ENCODE peak calls at places on chromosomes 3 and 15, in eight cellular contexts. One of them, this sample, is unnamed.

GRCh38 chr3:149717391-149718056 is 34.8 kb downstream of the COMMD2 start:
- DNase-seq in NCI-H460: peak; percentile 69
- DNase-seq in PC-9: peak; percentile 61
- DNase-seq in heart left ventricle: peak; percentile 46
- DNase-seq in HT1080: peak; percentile 78
- DNase-seq in NCI-H1417: peak; percentile 80
- DNase-seq in foreskin fibroblast: peak; percentile 61
- DNase-seq in NCI-H2029: peak; percentile 65
- DNase-seq in this sample: peak; percentile 12

GRCh38 chr3:150138824-150139223 is 168.1 kb upstream of the PFN2 start:
- DNase-seq in PC-9: no peak
- DNase-seq in NCI-H2029: no peak
- DNase-seq in NCI-H460: no peak
- DNase-seq in HT1080: no peak
- DNase-seq in foreskin fibroblast: no peak
- DNase-seq in NCI-H1417: no peak
- DNase-seq in heart left ventricle: no peak
- DNase-seq in this sample: no peak

GRCh38 chr3:30475038-30475808 is 131.2 kb upstream of the TGFBR2 start:
- DNase-seq in NCI-H1417: no peak
- DNase-seq in NCI-H460: no peak
- DNase-seq in PC-9: no peak
- DNase-seq in heart left ventricle: no peak
- DNase-seq in HT1080: no peak
- DNase-seq in NCI-H2029: no peak
- DNase-seq in foreskin fibroblast: no peak
- DNase-seq in this sample: no peak

GRCh38 chr3:152742368-152743347 is 92.3 kb upstream of the P2RY1 start:
- DNase-seq in NCI-H2029: no peak
- DNase-seq in HT1080: peak; percentile 18
- DNase-seq in heart left ventricle: no peak
- DNase-seq in NCI-H1417: no peak
- DNase-seq in PC-9: no peak
- DNase-seq in foreskin fibroblast: no peak
- DNase-seq in NCI-H460: no peak
- DNase-seq in this sample: no peak

GRCh38 chr3:182979103-182979697 is 1.1 kb downstream of the DCUN1D1 start:
- DNase-seq in NCI-H1417: peak; percentile 89
- DNase-seq in NCI-H2029: peak; percentile 12
- DNase-seq in heart left ventricle: no peak
- DNase-seq in NCI-H460: no peak
- DNase-seq in HT1080: no peak
- DNase-seq in foreskin fibroblast: no peak
- DNase-seq in PC-9: no peak
- DNase-seq in this sample: no peak

GRCh38 chr15:68214838-68215234 is 9.7 kb upstream of the CALML4 start:
- DNase-seq in PC-9: no peak
- DNase-seq in NCI-H1417: no peak
- DNase-seq in NCI-H2029: no peak
- DNase-seq in foreskin fibroblast: no peak
- DNase-seq in heart left ventricle: no peak
- DNase-seq in HT1080: no peak
- DNase-seq in NCI-H460: no peak
- DNase-seq in this sample: no peak

GRCh38 chr15:69537888-69538287 is 85.3 kb downstream of the RPLP1 start:
- DNase-seq in NCI-H1417: no peak
- DNase-seq in HT1080: no peak
- DNase-seq in heart left ventricle: no peak
- DNase-seq in foreskin fibroblast: no peak
- DNase-seq in NCI-H2029: no peak
- DNase-seq in PC-9: no peak
- DNase-seq in NCI-H460: no peak
- DNase-seq in this sample: no peak

GRCh38 chr15:74327756-74328155 is 39.7 kb downstream of the CYP11A1 start:
- DNase-seq in NCI-H1417: peak; percentile 44
- DNase-seq in foreskin fibroblast: no peak
- DNase-seq in NCI-H460: no peak
- DNase-seq in heart left ventricle: no peak
- DNase-seq in NCI-H2029: no peak
- DNase-seq in HT1080: no peak
- DNase-seq in PC-9: no peak
- DNase-seq in this sample: no peak

GRCh38 chr3:184236636-184237035 is 7.3 kb downstream of the VWA5B2 start:
- DNase-seq in HT1080: no peak
- DNase-seq in PC-9: no peak
- DNase-seq in NCI-H460: no peak
- DNase-seq in foreskin fibroblast: no peak
- DNase-seq in NCI-H2029: no peak
- DNase-seq in NCI-H1417: no peak
- DNase-seq in heart left ventricle: no peak
- DNase-seq in this sample: no peak

GRCh38 chr15:89627256-89627970 is 27.9 kb downstream of the KIF7 start:
- DNase-seq in foreskin fibroblast: no peak
- DNase-seq in PC-9: no peak
- DNase-seq in NCI-H1417: no peak
- DNase-seq in NCI-H2029: no peak
- DNase-seq in heart left ventricle: no peak
- DNase-seq in NCI-H460: no peak
- DNase-seq in HT1080: no peak
- DNase-seq in this sample: no peak

GRCh38 chr15:51884517-51885236 is 55.2 kb downstream of the TMOD3 start:
- DNase-seq in HT1080: peak; percentile 8
- DNase-seq in foreskin fibroblast: peak; percentile 32
- DNase-seq in heart left ventricle: no peak
- DNase-seq in NCI-H460: no peak
- DNase-seq in NCI-H1417: no peak
- DNase-seq in NCI-H2029: no peak
- DNase-seq in PC-9: no peak
- DNase-seq in this sample: no peak

This sample was measured in progenitor cell of endocrine pancreas.